ENCODE peak calls at places on chromosome 19, in four cellular contexts. F, R, C and G are unnamed samples.

GRCh38 chr19:55117063-55117635 is 288 bp downstream of the PPP1R12C start:
- DNase-seq in R (no peak), C (no peak), F (peak), G (peak)

GRCh38 chr19:36046443-36047050 is 7.5 kb downstream of the THAP8 start:
- DNase-seq in R (no peak), F (no peak), C (no peak), G (no peak)

GRCh38 chr19:40139533-40140287 is 49.0 kb upstream of the ZNF780A start:
- DNase-seq in C (no peak), F (no peak), R (peak), G (peak)

GRCh38 chr19:58038688-58039204 is 4.9 kb downstream of the ZSCAN1 start:
- DNase-seq in R (no peak), F (no peak), C (no peak), G (no peak)

GRCh38 chr19:4208385-4209094 is 20.8 kb upstream of the EBI3 start:
- DNase-seq in C (no peak), R (peak), F (no peak), G (peak)

GRCh38 chr19:55179570-55180484 is at the start of gene SYT5:
- DNase-seq in F (peak), C (no peak), R (no peak), G (no peak)

GRCh38 chr19:4295972-4296771 is 6.0 kb downstream of the TMIGD2 start:
- DNase-seq in F (no peak), R (no peak), C (no peak), G (no peak)

GRCh38 chr19:55635334-55635717 is 5.5 kb upstream of the ZNF580 start:
- DNase-seq in F (peak), R (no peak), C (no peak), G (no peak)

GRCh38 chr19:28313633-28314032 is 899.3 kb downstream of the UQCRFS1 start:
- DNase-seq in F (peak), C (peak), R (peak), G (no peak)

DNA sequence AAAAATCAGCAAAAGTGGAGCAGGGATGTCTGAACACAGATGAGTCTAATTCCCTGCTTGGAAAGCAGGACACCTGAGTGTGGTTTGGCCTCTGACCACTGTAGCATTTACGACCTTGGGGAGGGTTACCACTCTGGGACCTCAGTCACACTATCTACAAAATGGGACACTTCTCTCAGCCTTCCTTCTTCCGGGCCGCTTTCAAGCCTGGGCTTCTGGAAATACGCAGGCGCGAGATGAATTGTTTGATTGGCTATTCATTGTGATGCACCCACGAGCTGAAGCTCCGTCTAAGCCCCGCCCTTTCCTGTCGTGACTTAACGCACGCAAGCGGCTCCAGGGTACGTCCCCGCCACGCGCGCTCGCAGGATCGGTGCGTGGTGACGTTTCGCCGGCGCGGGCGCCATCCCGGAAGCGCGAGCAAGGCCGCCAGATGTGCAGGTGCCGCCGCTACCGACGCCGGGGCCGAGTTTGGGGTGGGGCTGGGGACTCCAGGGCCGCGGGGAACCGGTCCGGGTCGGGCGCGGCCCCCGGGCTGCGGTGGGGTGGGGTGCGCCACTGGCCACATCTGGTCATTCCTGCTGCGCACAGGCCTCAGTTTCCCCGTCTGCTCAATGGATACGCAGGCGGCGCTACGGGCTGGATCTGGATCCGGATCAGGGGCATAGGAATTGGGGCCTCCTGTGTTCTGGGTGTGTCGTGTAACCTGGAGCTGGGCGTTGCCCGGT is at the start of gene KXD1:
- DNase-seq in C (peak), F (peak), R (peak), G (peak)
- TF ChIP-seq POLR2A in C (peak), F (peak), R (peak), G (peak)

GRCh38 chr19:44540736-44541135 is 11.3 kb upstream of the CEACAM20 start:
- DNase-seq in R (no peak), F (no peak), C (no peak), G (no peak)
- TF ChIP-seq POLR2A in R (no peak), F (no peak), C (no peak), G (no peak)

GRCh38 chr19:48746738-48747575 is at the start of gene IZUMO1:
- DNase-seq in C (peak), F (peak), R (peak), G (peak)
- TF ChIP-seq POLR2A in C (no peak), F (no peak), R (no peak), G (no peak)

DNA sequence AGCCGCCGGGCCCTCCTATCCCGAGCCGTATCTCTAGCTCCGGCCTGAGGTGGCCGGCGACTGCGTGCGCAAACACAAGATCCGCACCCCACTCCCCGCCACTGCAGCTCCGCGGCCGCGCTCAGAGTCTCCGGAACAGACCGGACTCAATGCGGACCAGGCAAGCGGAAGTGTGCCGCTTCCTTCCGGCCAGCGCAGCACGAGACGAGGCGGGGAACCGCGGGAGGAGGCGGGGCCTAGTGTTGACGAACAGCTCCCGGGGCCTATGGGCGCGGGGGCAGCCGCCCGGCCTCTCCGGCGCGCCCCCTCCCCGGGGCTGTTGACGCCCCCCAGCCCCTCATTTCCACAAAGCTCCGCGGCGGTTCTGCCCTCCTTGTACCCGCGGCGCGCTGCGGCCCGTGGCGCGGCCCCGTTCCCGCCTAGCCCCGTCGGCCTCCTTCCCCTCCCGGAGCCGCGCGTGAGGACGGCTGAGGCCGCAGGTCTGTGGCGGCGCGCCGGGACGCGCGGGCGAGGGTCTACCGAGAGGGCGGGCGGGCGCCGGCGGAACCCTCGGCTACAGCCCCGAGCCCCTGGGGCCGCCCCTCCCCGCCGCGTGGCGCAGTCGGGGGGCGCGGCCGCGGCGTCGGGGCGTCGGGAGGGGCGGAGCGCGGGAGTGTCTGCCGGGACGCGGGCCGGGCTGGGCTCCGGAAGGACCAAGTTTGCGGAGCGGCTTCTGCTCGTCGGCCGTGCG is at the start of gene DPY19L3:
- DNase-seq in F (peak), C (peak), R (peak), G (peak)
- TF ChIP-seq POLR2A in F (peak), C (peak), R (peak), G (peak)

DNA sequence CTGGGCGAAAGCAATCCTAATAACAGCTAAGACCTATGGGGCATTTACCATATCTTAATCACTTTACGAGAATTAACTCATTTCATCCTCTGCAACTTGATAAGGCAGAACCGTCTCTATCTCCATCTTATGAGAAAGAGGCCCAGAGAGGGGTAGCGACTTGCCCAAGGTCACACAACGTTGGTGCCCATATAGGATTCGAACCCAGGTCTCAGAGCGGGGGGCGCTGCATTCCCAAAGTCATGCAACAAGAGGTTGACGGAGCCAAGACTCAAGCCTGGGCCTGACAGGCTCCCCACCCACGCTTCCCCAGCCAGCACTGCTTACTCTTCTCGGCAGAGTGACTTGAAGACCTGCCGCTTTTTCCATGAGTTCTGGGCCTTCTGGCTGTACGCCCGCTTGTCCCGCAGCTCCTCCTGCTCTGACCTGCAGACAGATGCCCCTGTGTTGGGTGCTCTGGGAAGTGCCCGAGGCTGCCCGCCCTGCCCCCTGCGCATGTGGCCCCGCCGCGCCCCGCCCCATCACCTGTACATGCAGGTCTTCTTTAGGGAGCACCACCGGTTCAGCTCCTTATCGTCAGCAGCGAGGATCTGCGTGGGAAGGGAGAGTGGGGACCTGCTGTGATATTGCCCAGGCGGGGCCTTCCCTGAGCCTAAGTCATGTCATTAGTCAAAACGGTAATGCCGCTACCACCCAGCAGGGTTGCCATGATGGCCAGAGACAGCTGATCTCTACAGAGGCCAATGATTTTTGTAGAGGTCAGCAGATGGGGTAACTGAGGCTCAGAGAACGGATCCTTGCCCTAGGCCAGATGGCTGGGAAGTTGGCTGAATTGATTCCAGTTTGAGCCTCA is 10.8 kb downstream of the KRI1 start:
- DNase-seq in C (no peak), R (no peak), F (no peak), G (no peak)
- TF ChIP-seq POLR2A in C (no peak), R (no peak), F (no peak), G (no peak)

GRCh38 chr19:18919086-18919894 is at the start of the genes COPE and DDX49:
- DNase-seq in C (peak), R (peak), F (peak), G (peak)
- TF ChIP-seq POLR2A in C (peak), R (peak), F (peak), G (peak)

GRCh38 chr19:16087940-16088339 is 11.6 kb downstream of the TPM4 start:
- DNase-seq in C (no peak), R (no peak), F (no peak), G (no peak)
- TF ChIP-seq POLR2A in C (no peak), R (no peak), F (no peak), G (no peak)

GRCh38 chr19:6873708-6874431 is 13.5 kb upstream of the ADGRE1 start:
- DNase-seq in F (no peak), C (no peak), R (no peak), G (no peak)
- TF ChIP-seq POLR2A in F (no peak), C (no peak), R (no peak), G (no peak)